ENCODE peak calls at places on chromosomes 11 and 22, in nine cellular contexts. J, V, B, I, T, C, X, Y and Z are unnamed samples.

GRCh38 chr11:1705121-1706052 is 8.4 kb downstream of the KRTAP5-6 start:
- DNase-seq in I (peak), T (no peak), J (no peak), Y (peak), C (no peak), X (no peak), B (no peak), V (peak), Z (peak)

GRCh38 chr22:35349704-35350538 is 31.0 kb upstream of the HMOX1 start:
- DNase-seq in I (no peak), B (no peak), C (no peak), V (peak), X (peak), Y (peak), J (no peak), T (no peak), Z (no peak)

GRCh38 chr22:19824197-19825015 is 30.3 kb downstream of the GNB1L start:
- DNase-seq in Y (no peak), J (peak), C (no peak), T (no peak), V (no peak), I (peak), X (peak), B (no peak), Z (peak)

GRCh38 chr11:35588627-35589026 is 29.6 kb upstream of the FJX1 start:
- DNase-seq in V (no peak), X (no peak), J (no peak), C (no peak), Y (no peak), I (no peak), B (no peak), T (no peak), Z (no peak)

GRCh38 chr11:97764193-97764592 is 1256.6 kb upstream of the CNTN5 start:
- DNase-seq in B (no peak), T (no peak), I (no peak), J (no peak), X (no peak), V (no peak), C (no peak), Y (no peak), Z (no peak)

GRCh38 chr22:27603823-27604190 is 197.7 kb downstream of the MN1 start:
- DNase-seq in V (peak), I (no peak), Y (peak), X (no peak), B (no peak), T (no peak), J (peak), C (no peak), Z (no peak)

GRCh38 chr11:121968638-121969037 is 147.4 kb downstream of the BLID start:
- DNase-seq in T (no peak), I (no peak), C (no peak), X (no peak), V (no peak), Y (no peak), J (no peak), B (no peak), Z (no peak)

GRCh38 chr22:29112680-29113079 is 39.8 kb downstream of the KREMEN1 start:
- DNase-seq in V (no peak), Y (no peak), T (no peak), X (no peak), I (no peak), J (no peak), C (no peak), B (no peak), Z (no peak)

GRCh38 chr11:33269822-33270221 is 12.6 kb downstream of the HIPK3 start:
- DNase-seq in J (no peak), B (no peak), I (no peak), C (no peak), T (no peak), V (no peak), X (no peak), Y (no peak), Z (no peak)

GRCh38 chr11:120146413-120147093 is 8.6 kb upstream of the TRIM29 start:
- DNase-seq in B (no peak), V (no peak), J (no peak), Y (no peak), C (no peak), I (no peak), X (no peak), T (no peak), Z (no peak)

GRCh38 chr11:78420796-78421209 is 3.2 kb upstream of the GAB2 start:
- DNase-seq in C (no peak), V (peak), X (peak), Y (peak), B (peak), I (no peak), J (no peak), T (peak), Z (peak)

DNA sequence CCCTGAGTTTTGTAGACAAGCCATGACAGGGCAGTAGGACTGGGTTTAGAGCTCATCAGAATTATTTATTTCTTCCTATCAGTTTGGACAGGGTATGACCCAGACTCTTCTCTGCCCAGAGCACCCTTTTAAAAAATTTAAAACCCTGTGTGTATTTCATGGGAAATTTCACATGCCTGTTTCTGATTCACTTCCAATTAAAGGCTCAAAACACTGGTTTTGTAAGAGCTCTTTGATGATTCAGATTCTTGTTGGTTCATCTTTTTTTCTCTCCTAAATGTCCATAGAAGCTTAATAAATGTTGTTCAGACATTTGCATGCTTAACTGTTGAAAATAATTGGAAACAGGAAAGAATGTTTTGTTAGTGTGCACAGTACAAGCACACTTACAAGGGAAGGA is 13.8 kb downstream of the FLI1 start:
- DNase-seq in Y (no peak), J (no peak), B (no peak), V (no peak), X (no peak), I (no peak), T (no peak), C (no peak), Z (no peak)
- TF ChIP-seq POLR2A in Y (no peak), J (no peak), B (no peak), V (no peak), X (no peak), I (no peak), T (no peak), C (no peak), Z (no peak)

GRCh38 chr11:69935941-69936505 is 116.8 kb upstream of the FGF3 start:
- DNase-seq in T (no peak), Y (no peak), B (no peak), X (no peak), V (no peak), J (no peak), I (no peak), C (no peak), Z (no peak)
- H3K27ac ChIP-seq in T (no peak), Y (no peak), B (no peak), X (no peak), V (no peak), J (no peak), I (no peak), C (no peak), Z (no peak)

GRCh38 chr11:62810748-62811147 is 5.5 kb upstream of the NXF1 start:
- DNase-seq in V (no peak), X (no peak), C (no peak), Y (no peak), T (no peak), J (no peak), I (no peak), B (no peak), Z (no peak)
- TF ChIP-seq POLR2A in V (no peak), X (no peak), C (no peak), Y (no peak), T (no peak), J (no peak), I (no peak), B (no peak), Z (no peak)

GRCh38 chr22:21947040-21948014 is 5.3 kb downstream of the PPM1F start:
- DNase-seq in I (no peak), V (no peak), J (no peak), Y (peak), T (no peak), X (no peak), C (peak), B (no peak), Z (no peak)
- H3K27ac ChIP-seq in I (peak), V (peak), J (peak), Y (peak), T (peak), X (peak), C (no peak), B (peak), Z (peak)

GRCh38 chr11:64743591-64744543 is at the start of gene RASGRP2:
- DNase-seq in X (peak), J (peak), B (peak), V (peak), C (peak), T (peak), I (peak), Y (peak), Z (peak)
- TF ChIP-seq POLR2A in X (no peak), J (no peak), B (no peak), V (no peak), C (no peak), T (peak), I (no peak), Y (no peak), Z (peak)

GRCh38 chr11:76392889-76393288 is 11.8 kb downstream of the GVQW3 start:
- DNase-seq in I (no peak), T (no peak), C (no peak), J (no peak), V (no peak), X (no peak), B (no peak), Y (no peak), Z (no peak)
- H3K27ac ChIP-seq in I (no peak), T (no peak), C (no peak), J (no peak), V (no peak), X (no peak), B (no peak), Y (no peak), Z (no peak)